ENCODE peak calls at places on chromosomes 3 and 15, in eight cellular contexts. One of them, this sample, is unnamed. For H3K9me3, the result is how much of the 10 kb centered on the place peaks cover.

GRCh38 chr3:7764091-7764490 is 737.5 kb upstream of the LMCD1 start:
- DNase-seq in aorta: no peak
- DNase-seq in testis: no peak
- DNase-seq in prostate gland: no peak
- DNase-seq in adrenal gland: no peak
- DNase-seq in T-helper 17 cell: no peak
- DNase-seq in tibial artery: no peak
- DNase-seq in effector memory CD4-positive, alpha-beta T cell: no peak
- DNase-seq in this sample: no peak

GRCh38 chr3:167304077-167304476 is 76.0 kb downstream of the ZBBX start:
- DNase-seq in aorta: no peak
- DNase-seq in testis: no peak
- DNase-seq in prostate gland: no peak
- DNase-seq in adrenal gland: no peak
- DNase-seq in T-helper 17 cell: no peak
- DNase-seq in tibial artery: no peak
- DNase-seq in effector memory CD4-positive, alpha-beta T cell: no peak
- DNase-seq in this sample: no peak

GRCh38 chr3:119236756-119237155 is 3.9 kb downstream of the B4GALT4 start:
- DNase-seq in aorta: no peak
- DNase-seq in testis: no peak
- DNase-seq in prostate gland: no peak
- DNase-seq in adrenal gland: no peak
- DNase-seq in T-helper 17 cell: no peak
- DNase-seq in tibial artery: no peak
- DNase-seq in effector memory CD4-positive, alpha-beta T cell: peak
- DNase-seq in this sample: no peak

GRCh38 chr3:47892284-47892683 is 89.3 kb downstream of the DHX30 start:
- DNase-seq in aorta: no peak
- DNase-seq in testis: no peak
- DNase-seq in prostate gland: no peak
- DNase-seq in adrenal gland: no peak
- DNase-seq in T-helper 17 cell: no peak
- DNase-seq in tibial artery: no peak
- DNase-seq in effector memory CD4-positive, alpha-beta T cell: no peak
- DNase-seq in this sample: no peak

GRCh38 chr15:65041787-65042186 is 3.4 kb upstream of the SLC51B start:
- DNase-seq in aorta: no peak
- DNase-seq in testis: no peak
- DNase-seq in prostate gland: no peak
- DNase-seq in adrenal gland: no peak
- DNase-seq in T-helper 17 cell: no peak
- DNase-seq in tibial artery: no peak
- DNase-seq in effector memory CD4-positive, alpha-beta T cell: no peak
- DNase-seq in this sample: no peak

GRCh38 chr3:173912126-173912525 is 514.6 kb downstream of the NLGN1 start:
- DNase-seq in aorta: no peak
- DNase-seq in testis: no peak
- DNase-seq in prostate gland: no peak
- DNase-seq in adrenal gland: no peak
- DNase-seq in T-helper 17 cell: no peak
- DNase-seq in tibial artery: no peak
- DNase-seq in effector memory CD4-positive, alpha-beta T cell: no peak
- DNase-seq in this sample: no peak

GRCh38 chr3:55721716-55722484 is 234.8 kb upstream of the WNT5A start:
- DNase-seq in aorta: no peak
- DNase-seq in testis: peak
- DNase-seq in prostate gland: no peak
- DNase-seq in adrenal gland: peak
- DNase-seq in T-helper 17 cell: no peak
- DNase-seq in tibial artery: no peak
- DNase-seq in effector memory CD4-positive, alpha-beta T cell: no peak
- DNase-seq in this sample: no peak

GRCh38 chr3:118760611-118761606 is 273.7 kb downstream of the IGSF11 start:
- DNase-seq in aorta: no peak
- DNase-seq in testis: no peak
- DNase-seq in prostate gland: no peak
- DNase-seq in adrenal gland: no peak
- DNase-seq in T-helper 17 cell: no peak
- DNase-seq in tibial artery: no peak
- DNase-seq in effector memory CD4-positive, alpha-beta T cell: no peak
- DNase-seq in this sample: no peak

GRCh38 chr3:182626484-182627467 is 166.5 kb upstream of the ATP11B start:
- DNase-seq in aorta: no peak
- DNase-seq in testis: no peak
- DNase-seq in prostate gland: no peak
- DNase-seq in adrenal gland: no peak
- DNase-seq in T-helper 17 cell: no peak
- DNase-seq in tibial artery: no peak
- DNase-seq in effector memory CD4-positive, alpha-beta T cell: no peak
- DNase-seq in this sample: no peak

GRCh38 chr3:64560802-64561502 is 126.8 kb downstream of the ADAMTS9 start:
- DNase-seq in aorta: no peak
- DNase-seq in testis: peak
- DNase-seq in prostate gland: no peak
- DNase-seq in adrenal gland: no peak
- DNase-seq in T-helper 17 cell: no peak
- DNase-seq in tibial artery: no peak
- DNase-seq in effector memory CD4-positive, alpha-beta T cell: no peak
- DNase-seq in this sample: no peak

GRCh38 chr3:4836516-4836915 is 142.7 kb upstream of the BHLHE40 start:
- DNase-seq in aorta: no peak
- DNase-seq in testis: no peak
- DNase-seq in prostate gland: no peak
- DNase-seq in adrenal gland: no peak
- DNase-seq in T-helper 17 cell: no peak
- DNase-seq in tibial artery: no peak
- DNase-seq in effector memory CD4-positive, alpha-beta T cell: no peak
- DNase-seq in this sample: no peak

GRCh38 chr3:33130144-33130543 is 16.3 kb downstream of the CRTAP start:
- DNase-seq in aorta: no peak
- DNase-seq in testis: no peak
- DNase-seq in prostate gland: no peak
- DNase-seq in adrenal gland: no peak
- DNase-seq in T-helper 17 cell: no peak
- DNase-seq in tibial artery: no peak
- DNase-seq in effector memory CD4-positive, alpha-beta T cell: no peak
- DNase-seq in this sample: no peak

GRCh38 chr3:57446318-57446841 is 97.8 kb downstream of the DNAH12 start:
- DNase-seq in aorta: no peak
- DNase-seq in testis: no peak
- DNase-seq in prostate gland: no peak
- DNase-seq in adrenal gland: peak
- DNase-seq in T-helper 17 cell: no peak
- DNase-seq in tibial artery: no peak
- DNase-seq in effector memory CD4-positive, alpha-beta T cell: no peak
- DNase-seq in this sample: no peak

GRCh38 chr15:82062479-82062878 is 16.7 kb upstream of the MEX3B start:
- DNase-seq in aorta: no peak
- DNase-seq in testis: no peak
- DNase-seq in prostate gland: no peak
- DNase-seq in adrenal gland: no peak
- DNase-seq in T-helper 17 cell: no peak
- DNase-seq in tibial artery: no peak
- DNase-seq in effector memory CD4-positive, alpha-beta T cell: no peak
- DNase-seq in this sample: no peak

GRCh38 chr3:31350307-31350706 is 182.4 kb upstream of the STT3B start:
- DNase-seq in aorta: no peak
- DNase-seq in testis: no peak
- DNase-seq in prostate gland: no peak
- DNase-seq in adrenal gland: no peak
- DNase-seq in T-helper 17 cell: no peak
- DNase-seq in tibial artery: no peak
- DNase-seq in effector memory CD4-positive, alpha-beta T cell: no peak
- DNase-seq in this sample: no peak

GRCh38 chr3:185979721-185980121 is 41.9 kb upstream of the TRA2B start:
- DNase-seq in aorta: no peak
- DNase-seq in testis: no peak
- DNase-seq in prostate gland: no peak
- DNase-seq in adrenal gland: no peak
- DNase-seq in T-helper 17 cell: no peak
- DNase-seq in tibial artery: no peak
- DNase-seq in effector memory CD4-positive, alpha-beta T cell: no peak
- DNase-seq in this sample: no peak

GRCh38 chr3:13501527-13501926 is 21.4 kb downstream of the HDAC11 start:
- DNase-seq in aorta: peak
- DNase-seq in testis: no peak
- DNase-seq in prostate gland: no peak
- DNase-seq in adrenal gland: no peak
- DNase-seq in T-helper 17 cell: no peak
- DNase-seq in tibial artery: no peak
- DNase-seq in effector memory CD4-positive, alpha-beta T cell: no peak
- DNase-seq in this sample: no peak

GRCh38 chr3:179227349-179227748 is 23.6 kb downstream of the KCNMB3 start:
- DNase-seq in aorta: no peak
- DNase-seq in testis: no peak
- DNase-seq in prostate gland: no peak
- DNase-seq in adrenal gland: no peak
- DNase-seq in T-helper 17 cell: no peak
- DNase-seq in tibial artery: no peak
- DNase-seq in effector memory CD4-positive, alpha-beta T cell: no peak
- DNase-seq in this sample: no peak

GRCh38 chr15:83057660-83058376 is 9.2 kb downstream of the BTBD1 start:
- DNase-seq in aorta: no peak
- DNase-seq in testis: peak
- DNase-seq in prostate gland: no peak
- DNase-seq in adrenal gland: no peak
- DNase-seq in T-helper 17 cell: no peak
- DNase-seq in tibial artery: no peak
- DNase-seq in effector memory CD4-positive, alpha-beta T cell: no peak
- DNase-seq in this sample: no peak

GRCh38 chr3:196207833-196208607 is 3.2 kb downstream of the ZDHHC19 start:
- DNase-seq in aorta: no peak
- DNase-seq in testis: peak
- DNase-seq in prostate gland: no peak
- DNase-seq in adrenal gland: peak
- DNase-seq in T-helper 17 cell: peak
- DNase-seq in tibial artery: no peak
- DNase-seq in effector memory CD4-positive, alpha-beta T cell: peak
- DNase-seq in this sample: peak

DNA sequence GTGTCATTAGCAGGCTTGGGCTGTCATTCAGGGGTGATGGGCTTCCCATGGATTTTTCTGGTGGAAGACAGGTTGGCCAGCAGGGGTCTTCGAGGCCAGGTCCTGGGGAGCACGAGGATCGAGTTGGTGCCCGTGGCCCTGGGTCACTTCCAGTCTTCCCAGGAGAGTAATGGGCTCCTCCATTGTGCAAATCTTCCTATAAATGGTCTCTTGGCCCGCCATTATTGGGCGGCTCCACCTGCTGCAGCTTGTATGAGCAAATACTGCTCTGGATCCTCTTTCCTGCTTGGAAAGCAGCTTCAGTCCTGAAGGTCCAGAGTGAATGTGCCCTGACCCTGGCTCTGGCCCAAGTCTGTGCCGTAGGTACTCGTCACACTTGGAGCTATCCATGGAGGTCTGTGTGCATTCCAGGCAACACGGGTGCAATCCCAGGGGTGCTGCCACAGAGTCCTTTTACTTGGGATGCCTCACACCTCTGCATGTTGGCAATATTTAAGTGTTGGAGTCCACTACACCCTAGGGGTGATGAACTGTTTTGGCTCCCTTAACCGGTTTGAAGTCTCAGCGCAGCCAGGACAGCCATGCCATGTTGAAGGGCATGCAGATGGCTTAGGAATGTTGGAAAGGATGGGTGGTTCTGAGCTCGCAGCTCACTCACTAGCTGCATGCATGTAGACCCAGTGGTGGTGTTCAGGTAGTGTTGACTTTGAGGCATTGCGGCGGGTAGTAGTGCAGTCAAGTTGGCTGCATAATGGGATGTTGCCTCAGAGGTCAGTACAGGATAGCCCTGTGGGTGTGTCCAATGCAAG is 97.6 kb downstream of the SNRPN start:
- DNase-seq in aorta: peak
- DNase-seq in testis: no peak
- DNase-seq in prostate gland: no peak
- DNase-seq in adrenal gland: no peak
- DNase-seq in T-helper 17 cell: no peak
- DNase-seq in tibial artery: no peak
- DNase-seq in effector memory CD4-positive, alpha-beta T cell: no peak
- DNase-seq in this sample: no peak
- H3K9me3 ChIP-seq in aorta: half or more
- H3K9me3 ChIP-seq in testis: under half
- H3K9me3 ChIP-seq in prostate gland: under half
- H3K9me3 ChIP-seq in adrenal gland: under half
- H3K9me3 ChIP-seq in T-helper 17 cell: under half
- H3K9me3 ChIP-seq in tibial artery: half or more
- H3K9me3 ChIP-seq in effector memory CD4-positive, alpha-beta T cell: half or more
- H3K9me3 ChIP-seq in this sample: half or more

GRCh38 chr15:44883219-44883900 is 73.1 kb upstream of the TERB2 start:
- DNase-seq in aorta: no peak
- DNase-seq in testis: no peak
- DNase-seq in prostate gland: no peak
- DNase-seq in adrenal gland: no peak
- DNase-seq in T-helper 17 cell: no peak
- DNase-seq in tibial artery: no peak
- DNase-seq in effector memory CD4-positive, alpha-beta T cell: no peak
- DNase-seq in this sample: no peak
- H3K9me3 ChIP-seq in aorta: under half
- H3K9me3 ChIP-seq in testis: under half
- H3K9me3 ChIP-seq in prostate gland: under half
- H3K9me3 ChIP-seq in adrenal gland: under half
- H3K9me3 ChIP-seq in T-helper 17 cell: under half
- H3K9me3 ChIP-seq in tibial artery: under half
- H3K9me3 ChIP-seq in effector memory CD4-positive, alpha-beta T cell: under half
- H3K9me3 ChIP-seq in this sample: under half

GRCh38 chr15:79916424-79916823 is 19.6 kb upstream of the MTHFS start:
- DNase-seq in aorta: no peak
- DNase-seq in testis: no peak
- DNase-seq in prostate gland: no peak
- DNase-seq in adrenal gland: no peak
- DNase-seq in T-helper 17 cell: no peak
- DNase-seq in tibial artery: no peak
- DNase-seq in effector memory CD4-positive, alpha-beta T cell: no peak
- DNase-seq in this sample: no peak
- H3K9me3 ChIP-seq in aorta: under half
- H3K9me3 ChIP-seq in testis: under half
- H3K9me3 ChIP-seq in prostate gland: under half
- H3K9me3 ChIP-seq in adrenal gland: under half
- H3K9me3 ChIP-seq in T-helper 17 cell: under half
- H3K9me3 ChIP-seq in tibial artery: half or more
- H3K9me3 ChIP-seq in effector memory CD4-positive, alpha-beta T cell: under half
- H3K9me3 ChIP-seq in this sample: half or more

DNA sequence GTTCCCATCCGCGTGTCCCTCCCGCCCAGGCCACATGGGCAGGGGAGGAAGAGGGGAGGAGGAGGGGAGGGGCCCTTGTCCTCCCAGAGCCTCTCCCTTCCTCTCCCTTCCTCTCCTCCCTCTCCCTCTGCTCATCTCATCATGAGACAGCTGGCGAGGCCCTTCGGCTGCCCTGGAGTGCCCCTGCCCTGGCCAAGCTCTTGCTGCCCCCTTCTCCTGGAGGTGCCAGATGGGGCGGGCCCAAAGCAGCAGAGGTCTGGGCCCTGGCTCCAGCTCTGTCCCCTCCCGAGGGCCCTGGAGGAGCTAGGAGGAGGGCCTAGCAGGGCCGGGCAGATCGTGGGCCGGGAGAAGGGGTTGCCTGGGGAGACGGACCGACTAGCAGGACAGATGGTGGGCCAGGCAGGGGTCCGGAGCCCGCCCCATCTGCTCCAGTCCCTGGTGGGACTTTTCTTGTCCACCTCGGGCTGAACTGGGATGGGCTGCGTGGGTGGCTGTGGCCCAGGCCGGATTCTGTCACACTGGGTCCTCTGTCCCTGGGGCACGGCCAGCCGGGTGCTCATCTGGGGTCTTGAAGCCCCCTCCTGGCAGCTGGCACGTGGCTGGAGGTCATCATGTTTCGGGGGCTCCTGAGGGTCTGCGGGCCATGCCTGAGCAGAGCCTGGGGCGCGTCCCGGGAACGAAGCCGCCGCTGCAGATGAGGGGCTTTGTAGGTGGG is 183.4 kb downstream of the GOLGA6L6 start:
- DNase-seq in aorta: peak
- DNase-seq in testis: no peak
- DNase-seq in prostate gland: no peak
- DNase-seq in adrenal gland: no peak
- DNase-seq in T-helper 17 cell: no peak
- DNase-seq in tibial artery: no peak
- DNase-seq in effector memory CD4-positive, alpha-beta T cell: no peak
- DNase-seq in this sample: no peak
- H3K9me3 ChIP-seq in aorta: under half
- H3K9me3 ChIP-seq in testis: under half
- H3K9me3 ChIP-seq in prostate gland: under half
- H3K9me3 ChIP-seq in adrenal gland: under half
- H3K9me3 ChIP-seq in T-helper 17 cell: under half
- H3K9me3 ChIP-seq in tibial artery: under half
- H3K9me3 ChIP-seq in effector memory CD4-positive, alpha-beta T cell: under half
- H3K9me3 ChIP-seq in this sample: under half